ENCODE peak calls at places on chromosome 1, in seven cellular contexts. S is psoas muscle; D is GM04504; R is stimulated activated CD8-positive, alpha-beta memory T cell treated with anti-CD3 and anti-CD28 coated beads, Interleukin-15, amount 100 ng/mL, for 24 hours; X is SK-N-MC; K is NCI-H1436; F is fibroblast of pulmonary artery. W is an unnamed sample.

GRCh38 chr1:210223174-210223904 is 9.3 kb upstream of the SERTAD4 start:
- DNase-seq in F (no peak), R (no peak), D (no peak), S (no peak), K (no peak), X (no peak), W (no peak)

GRCh38 chr1:58839871-58840835 is 56.3 kb upstream of the JUN start:
- DNase-seq in S (no peak), F (peak), R (no peak), D (peak), K (no peak), X (no peak), W (no peak)

GRCh38 chr1:56106551-56107277 is 472.6 kb downstream of the PLPP3 start:
- DNase-seq in R (no peak), K (no peak), F (no peak), S (no peak), X (no peak), D (no peak), W (no peak)

GRCh38 chr1:169105087-169105433 is 1.4 kb upstream of the ATP1B1 start:
- DNase-seq in R (no peak), D (no peak), X (no peak), F (no peak), K (no peak), S (no peak), W (no peak)

GRCh38 chr1:164983023-164983650 is 373.4 kb downstream of the LMX1A start:
- DNase-seq in D (no peak), F (no peak), K (no peak), S (no peak), R (no peak), X (no peak), W (no peak)

GRCh38 chr1:209926045-209926444 is 12.0 kb upstream of the SYT14 start:
- DNase-seq in S (no peak), D (peak), K (peak), X (peak), F (peak), R (no peak), W (peak)

GRCh38 chr1:95122151-95122697 is 5.1 kb downstream of the TLCD4 start:
- DNase-seq in F (no peak), X (no peak), K (no peak), D (no peak), S (no peak), R (no peak), W (no peak)

GRCh38 chr1:195806060-195806459 is 802.2 kb downstream of the KCNT2 start:
- DNase-seq in K (no peak), R (no peak), S (no peak), F (no peak), D (no peak), X (no peak), W (no peak)

W was measured in COR-L47.